ENCODE peak calls at places on chromosomes 1 and 21, in five cellular contexts. G, D, L, R and Q are unnamed samples.

GRCh38 chr1:94713472-94714141 is 106.5 kb upstream of the SLC44A3 start:
- DNase-seq in G (peak; percentile 41), D (no peak), L (peak; percentile 94), R (peak; percentile 97), Q (peak; percentile 91)

GRCh38 chr1:187491082-187491720 is 662.5 kb downstream of the PLA2G4A start:
- DNase-seq in G (peak; percentile 32), D (peak; percentile 6), L (no peak), R (peak; percentile 85), Q (peak; percentile 77)

GRCh38 chr1:1426961-1427934 is 6.2 kb upstream of the ANKRD65 start:
- DNase-seq in G (no peak), D (no peak), L (peak; percentile 87), R (no peak), Q (no peak)

GRCh38 chr1:232432313-232432712 is 197.6 kb downstream of the SIPA1L2 start:
- DNase-seq in G (no peak), D (no peak), L (no peak), R (peak; percentile 40), Q (no peak)

GRCh38 chr1:38804062-38804886 is 55.3 kb downstream of the RRAGC start:
- DNase-seq in G (no peak), D (no peak), L (peak; percentile 57), R (peak; percentile 11), Q (peak; percentile 16)

GRCh38 chr1:231938651-231939050 is 312.1 kb downstream of the DISC1 start:
- DNase-seq in G (no peak), D (no peak), L (no peak), R (no peak), Q (no peak)

GRCh38 chr1:226627050-226627755 is 78.6 kb downstream of the STUM start:
- DNase-seq in G (no peak), D (no peak), L (no peak), R (no peak), Q (no peak)

GRCh38 chr1:67685558-67686271 is 714 bp downstream of the GADD45A start:
- DNase-seq in G (no peak), D (peak; percentile 52), L (peak; percentile 58), R (peak; percentile 47), Q (peak; percentile 44)

GRCh38 chr1:178055093-178055492 is 38.8 kb upstream of the RASAL2 start:
- DNase-seq in G (peak; percentile 66), D (no peak), L (peak; percentile 75), R (no peak), Q (no peak)

GRCh38 chr21:36830041-36830440 is 131.1 kb downstream of the SIM2 start:
- DNase-seq in G (no peak), D (no peak), L (no peak), R (no peak), Q (no peak)

GRCh38 chr1:159922499-159923202 is 2.7 kb downstream of the TAGLN2 start:
- DNase-seq in G (no peak), D (no peak), L (no peak), R (peak; percentile 22), Q (peak; percentile 76)

GRCh38 chr1:1168451-1169411 is 4.9 kb upstream of the TTLL10 start:
- DNase-seq in G (no peak), D (no peak), L (peak; percentile 24), R (no peak), Q (no peak)

GRCh38 chr1:210654176-210654786 is 325.6 kb downstream of the HHAT start:
- DNase-seq in G (no peak), D (no peak), L (no peak), R (no peak), Q (peak; percentile 18)

GRCh38 chr21:30620522-30620921 is at the start of gene KRTAP20-4:
- DNase-seq in G (no peak), D (no peak), L (no peak), R (no peak), Q (no peak)

GRCh38 chr1:155379180-155379876 is 58.6 kb downstream of the RUSC1 start:
- DNase-seq in G (peak; percentile 11), D (peak; percentile 86), L (no peak), R (peak; percentile 85), Q (no peak)

GRCh38 chr1:32242341-32242851 is 4.6 kb upstream of the FAM167B start:
- DNase-seq in G (no peak), D (peak; percentile 22), L (peak; percentile 50), R (no peak), Q (peak; percentile 42)

GRCh38 chr1:103953386-103953785 is 203.7 kb downstream of the AMY1C start:
- DNase-seq in G (no peak), D (no peak), L (no peak), R (no peak), Q (no peak)

GRCh38 chr1:153546796-153547559 is 1.4 kb upstream of the S100A4 start:
- DNase-seq in G (no peak), D (no peak), L (peak; percentile 50), R (no peak), Q (no peak)

GRCh38 chr1:178417858-178418257 is 78.9 kb downstream of the CLEC20A start:
- DNase-seq in G (peak; percentile 44), D (peak; percentile 45), L (no peak), R (peak; percentile 78), Q (peak; percentile 87)

GRCh38 chr21:31644648-31645047 is 14.8 kb upstream of the SOD1 start:
- DNase-seq in G (no peak), D (peak; percentile 64), L (no peak), R (no peak), Q (no peak)

GRCh38 chr21:31650930-31651329 is 8.6 kb upstream of the SOD1 start:
- DNase-seq in G (no peak), D (no peak), L (no peak), R (no peak), Q (no peak)

GRCh38 chr21:31647650-31648049 is 11.8 kb upstream of the SOD1 start:
- DNase-seq in G (no peak), D (no peak), L (no peak), R (no peak), Q (no peak)
- H3K4me2 ChIP-seq in G (no peak overlapping the region), D (no peak overlapping the region), L (no peak overlapping the region), R (no peak overlapping the region), Q (no peak overlapping the region)

GRCh38 chr1:111192074-111192473 is 8.4 kb downstream of the DENND2D start:
- DNase-seq in G (no peak), D (no peak), L (no peak), R (no peak), Q (no peak)

GRCh38 chr1:111193712-111194480 is 6.5 kb downstream of the DENND2D start:
- DNase-seq in G (no peak), D (no peak), L (no peak), R (no peak), Q (no peak)

GRCh38 chr1:111191496-111191895 is 8.9 kb downstream of the DENND2D start:
- DNase-seq in G (no peak), D (no peak), L (no peak), R (peak; percentile 85), Q (peak; percentile 34)

GRCh38 chr1:111190931-111191451 is 9.5 kb downstream of the DENND2D start:
- DNase-seq in G (no peak), D (no peak), L (no peak), R (peak; percentile 55), Q (peak; percentile 52)

DNA sequence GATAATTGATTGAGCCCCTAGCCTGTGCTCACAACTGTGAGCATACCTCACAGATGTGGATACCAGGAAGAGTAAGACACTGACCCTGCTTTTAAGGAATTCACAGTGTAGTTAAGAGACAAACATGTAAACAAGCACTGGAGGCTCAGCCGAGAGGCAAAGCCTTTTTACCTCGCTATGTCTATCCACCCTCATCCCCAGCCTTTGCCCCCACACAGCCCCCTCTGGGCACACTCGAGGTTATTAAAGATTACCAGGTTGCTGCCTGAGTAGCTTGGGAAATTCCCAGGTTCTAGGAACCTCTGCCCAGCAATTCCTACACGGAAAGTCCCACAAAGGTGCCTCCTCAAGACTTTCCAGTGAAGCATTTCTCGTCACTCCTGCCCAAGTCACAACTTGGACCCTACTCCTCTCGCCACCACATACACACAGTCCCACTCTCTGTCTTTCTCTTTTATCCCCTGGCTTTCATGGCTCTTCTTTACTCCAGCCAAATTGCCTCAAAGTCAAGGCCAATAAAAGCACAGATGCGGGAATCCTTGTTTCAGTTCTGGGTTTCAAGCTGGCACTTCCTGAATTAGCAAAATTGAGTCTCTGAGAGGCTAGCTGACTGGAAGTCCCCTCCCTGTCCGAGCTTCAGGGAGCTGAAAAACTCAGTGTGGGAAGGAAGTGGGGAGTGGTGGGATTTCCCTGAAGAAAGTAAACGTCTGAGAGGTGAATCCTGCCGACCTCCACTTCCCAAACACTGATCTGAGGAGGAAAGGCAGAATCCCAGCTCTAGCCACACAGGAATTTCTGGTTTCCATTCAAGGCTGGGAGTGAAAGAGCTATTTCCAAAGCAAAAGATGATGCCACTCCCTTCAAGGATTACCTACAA is 7.6 kb downstream of the DENND2D start:
- DNase-seq in G (no peak), D (peak; percentile 42), L (no peak), R (peak; percentile 24), Q (peak; percentile 46)
- H3K4me2 ChIP-seq in G (no peak overlapping the region), D (peak overlapping the region; percentile 17), L (no peak overlapping the region), R (peak overlapping the region; percentile 18), Q (no peak overlapping the region)

GRCh38 chr21:42668620-42669019 is 15.2 kb downstream of the PDE9A start:
- DNase-seq in G (no peak), D (no peak), L (no peak), R (no peak), Q (no peak)

GRCh38 chr21:42666918-42667317 is 13.5 kb downstream of the PDE9A start:
- DNase-seq in G (no peak), D (no peak), L (no peak), R (no peak), Q (no peak)

GRCh38 chr21:42669069-42669468 is 15.6 kb downstream of the PDE9A start:
- DNase-seq in G (no peak), D (no peak), L (peak; percentile 67), R (no peak), Q (no peak)

GRCh38 chr21:42666023-42666747 is 12.8 kb downstream of the PDE9A start:
- DNase-seq in G (peak; percentile 24), D (no peak), L (peak; percentile 55), R (no peak), Q (no peak)

DNA sequence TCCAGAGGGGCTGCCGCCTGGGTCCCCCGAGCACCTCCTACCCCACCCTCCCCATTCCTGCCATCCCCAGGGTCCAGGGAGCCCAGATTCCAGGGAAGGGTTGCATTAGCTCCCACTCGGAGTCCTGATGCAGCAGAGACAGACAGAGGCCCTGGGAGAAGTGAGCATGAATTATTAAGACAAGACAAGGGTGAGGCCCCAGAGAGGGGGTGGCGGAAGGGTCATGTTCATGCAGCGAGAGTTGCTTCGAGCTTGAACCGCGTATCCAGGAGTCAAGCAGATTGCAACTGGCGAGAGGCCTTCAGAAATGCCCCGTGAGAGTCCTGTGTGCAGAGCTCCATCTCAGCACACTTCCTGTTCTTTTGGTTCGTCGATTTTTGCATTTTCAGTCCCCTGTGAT is 14.8 kb downstream of the PDE9A start:
- DNase-seq in G (no peak), D (no peak), L (no peak), R (no peak), Q (no peak)
- H3K4me2 ChIP-seq in G (no peak overlapping the region), D (no peak overlapping the region), L (no peak overlapping the region), R (no peak overlapping the region), Q (no peak overlapping the region)

DNA sequence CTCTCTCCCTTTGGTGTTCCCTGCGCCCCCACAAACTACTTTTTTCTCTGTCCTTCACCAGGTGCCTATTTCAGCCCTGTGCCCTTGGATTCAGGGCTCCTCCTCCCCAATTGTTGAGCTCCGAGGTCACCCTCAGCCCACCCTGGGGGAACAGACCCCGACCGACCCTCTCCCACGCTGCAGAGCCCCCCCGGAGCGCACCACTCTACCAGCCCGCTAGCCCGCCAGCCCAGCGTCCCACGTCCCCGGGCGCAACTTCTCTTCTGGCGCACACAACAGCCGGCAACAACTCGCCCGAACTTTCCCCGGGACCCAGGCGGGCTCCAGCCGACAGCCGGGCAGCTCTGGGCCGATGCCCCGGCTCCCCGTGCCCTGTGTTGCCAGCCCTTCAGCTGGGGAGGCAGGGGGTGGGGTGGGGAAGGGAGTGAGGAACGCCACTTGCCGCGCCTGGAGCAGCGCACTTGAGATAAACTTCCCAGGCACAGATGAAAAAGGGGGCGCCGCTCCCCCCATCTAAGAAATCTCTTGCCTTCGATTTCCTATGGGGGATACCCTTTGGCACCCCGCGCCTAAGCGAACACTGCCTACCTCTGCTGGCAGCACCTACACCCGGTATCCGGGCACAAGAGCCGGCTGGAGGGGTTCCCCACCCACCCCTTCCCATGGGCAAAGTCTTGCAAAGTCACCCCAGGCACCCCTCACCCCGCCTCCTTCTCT is 983 bp downstream of the CASZ1 start:
- DNase-seq in G (no peak), D (peak; percentile 13), L (no peak), R (peak; percentile 10), Q (peak; percentile 46)
- H3K4me2 ChIP-seq in G (peak overlapping the region; percentile 99), D (peak overlapping the region; percentile 4), L (peak overlapping the region; percentile 58), R (peak overlapping the region; percentile 2), Q (peak overlapping the region; percentile 98)